ENCODE peak calls at places on chromosomes 11 and 22, in four cellular contexts. Y is DND-41, P is neural progenitor cell, R is fibroblast of lung. U is an unnamed sample. For H3K4me1, the result is how much of the 10 kb centered on the place peaks cover.

GRCh38 chr11:103673773-103674172 is 362.7 kb upstream of the DDI1 start:
- DNase-seq in Y (no peak), P (no peak), R (peak), U (peak)

GRCh38 chr11:20251496-20251895 is 91.2 kb upstream of the DBX1 start:
- DNase-seq in Y (no peak), P (no peak), R (no peak), U (no peak)

GRCh38 chr11:94151903-94152677 is 23.4 kb downstream of the PANX1 start:
- DNase-seq in Y (no peak), P (no peak), R (peak), U (peak)

GRCh38 chr11:63858628-63859550 is 20.0 kb downstream of the MARK2 start:
- DNase-seq in Y (no peak), P (no peak), R (peak), U (peak)

GRCh38 chr11:33867996-33868645 is 23.8 kb downstream of the LMO2 start:
- DNase-seq in Y (no peak), P (peak), R (no peak), U (no peak)

GRCh38 chr22:39873963-39874362 is 19.6 kb downstream of the ENTHD1 start:
- DNase-seq in Y (no peak), P (no peak), R (peak), U (no peak)

GRCh38 chr11:106001304-106002012 is 20.6 kb downstream of the MSANTD4 start:
- DNase-seq in Y (no peak), P (no peak), R (peak), U (no peak)

GRCh38 chr11:85795712-85796487 is 15.0 kb downstream of the SYTL2 start:
- DNase-seq in Y (no peak), P (no peak), R (no peak), U (no peak)

GRCh38 chr22:38491707-38492348 is 14.3 kb downstream of the DDX17 start:
- DNase-seq in Y (no peak), P (no peak), R (no peak), U (no peak)

GRCh38 chr11:10623797-10624761 is 55.6 kb upstream of the LYVE1 start:
- DNase-seq in Y (no peak), P (no peak), R (no peak), U (no peak)

GRCh38 chr11:64062185-64063039 is 26.7 kb downstream of the FLRT1 start:
- DNase-seq in Y (no peak), P (no peak), R (no peak), U (no peak)

GRCh38 chr11:104164028-104164520 is at the start of gene PDGFD:
- DNase-seq in Y (no peak), P (peak), R (peak), U (peak)

GRCh38 chr11:117538731-117539130 is 211.1 kb downstream of the CEP164 start:
- DNase-seq in Y (no peak), P (peak), R (no peak), U (no peak)

GRCh38 chr11:34426766-34427170 is 12.0 kb upstream of the CAT start:
- DNase-seq in Y (no peak), P (no peak), R (peak), U (peak)

GRCh38 chr11:69703711-69704507 is at the start of gene FGF19:
- DNase-seq in Y (no peak), P (peak), R (no peak), U (peak)

GRCh38 chr22:29593923-29594322 is 9.5 kb upstream of the NF2 start:
- DNase-seq in Y (no peak), P (no peak), R (no peak), U (no peak)

GRCh38 chr11:47573321-47573720 is 5.4 kb downstream of the KBTBD4 start:
- DNase-seq in Y (no peak), P (no peak), R (no peak), U (no peak)

GRCh38 chr11:69614085-69614484 is 26.9 kb upstream of the CCND1 start:
- DNase-seq in Y (no peak), P (no peak), R (no peak), U (no peak)

GRCh38 chr11:16204261-16204660 is 152.1 kb downstream of the SOX6 start:
- DNase-seq in Y (no peak), P (no peak), R (no peak), U (peak)

GRCh38 chr11:78188012-78188808 is at the start of gene KCTD21:
- DNase-seq in Y (peak), P (peak), R (peak), U (peak)

GRCh38 chr22:49192180-49192856 is 635.4 kb downstream of the BRD1 start:
- DNase-seq in Y (no peak), P (no peak), R (no peak), U (no peak)

GRCh38 chr11:131690776-131691557 is 320.6 kb downstream of the NTM start:
- DNase-seq in Y (no peak), P (no peak), R (no peak), U (no peak)

GRCh38 chr11:131692151-131692550 is 321.7 kb downstream of the NTM start:
- DNase-seq in Y (no peak), P (no peak), R (no peak), U (no peak)

GRCh38 chr11:131692961-131693360 is 322.5 kb downstream of the NTM start:
- DNase-seq in Y (no peak), P (no peak), R (no peak), U (no peak)

GRCh38 chr11:131690362-131690761 is 319.9 kb downstream of the NTM start:
- DNase-seq in Y (no peak), P (no peak), R (no peak), U (no peak)

GRCh38 chr11:131691558-131692041 is 321.2 kb downstream of the NTM start:
- DNase-seq in Y (no peak), P (peak), R (peak), U (peak)
- H3K9ac ChIP-seq in Y (no peak), P (no peak), R (no peak), U (no peak)

GRCh38 chr11:57480409-57481137 is 20.2 kb downstream of the RTN4RL2 start:
- DNase-seq in Y (peak), P (peak), R (no peak), U (peak)
- H3K4me1 ChIP-seq in Y (under half), P (under half), R (under half), U (under half)

GRCh38 chr22:46055176-46055850 is 78.4 kb upstream of the WNT7B start:
- DNase-seq in Y (no peak), P (no peak), R (peak), U (peak)
- H3K4me3 ChIP-seq in Y (peak), P (no peak), R (no peak), U (peak)

GRCh38 chr22:24893341-24894070 is 53.0 kb downstream of the LHFPL7 start:
- DNase-seq in Y (no peak), P (no peak), R (no peak), U (no peak)
- H3K9ac ChIP-seq in Y (no peak), P (no peak), R (no peak), U (no peak)

GRCh38 chr11:41613321-41613720 is 153.9 kb upstream of the LRRC4C start:
- DNase-seq in Y (no peak), P (no peak), R (peak), U (no peak)

GRCh38 chr11:41612415-41612814 is 153.0 kb upstream of the LRRC4C start:
- DNase-seq in Y (no peak), P (peak), R (peak), U (no peak)
- H3K4me1 ChIP-seq in Y (under half), P (under half), R (under half), U (under half)

GRCh38 chr11:1303973-1304372 is 5.5 kb downstream of the TOLLIP start:
- DNase-seq in Y (no peak), P (no peak), R (peak), U (no peak)
- H3K4me3 ChIP-seq in Y (no peak), P (no peak), R (no peak), U (no peak)

U was measured in adipocyte.